ENCODE peak calls at places on chromosomes 5 and 9, in eight cellular contexts. R is activated B cell treated with CpG ODN at 0.5 μM for 24 hours, K is fibroblast of lung, T is astrocyte, Q is hepatocyte, M is OCI-LY7, E is nephron progenitor cell, W is stomach. X is an unnamed sample.

GRCh38 chr9:95062601-95063065 is 254.9 kb downstream of the FANCC start:
- DNase-seq in R (no peak), K (no peak), T (no peak), Q (no peak), M (no peak), E (no peak), W (no peak), X (no peak)

GRCh38 chr5:57175586-57175985 is 1.7 kb downstream of the GPBP1 start:
- DNase-seq in R (no peak), K (no peak), T (no peak), Q (peak), M (peak), E (peak), W (no peak), X (peak)

GRCh38 chr5:172502969-172503368 is 48.6 kb upstream of the SH3PXD2B start:
- DNase-seq in R (no peak), K (no peak), T (no peak), Q (no peak), M (peak), E (no peak), W (no peak), X (no peak)

GRCh38 chr9:108081112-108081511 is 591.5 kb upstream of the KLF4 start:
- DNase-seq in R (no peak), K (no peak), T (peak), Q (no peak), M (no peak), E (no peak), W (no peak), X (no peak)

GRCh38 chr9:2824564-2824963 is 19.3 kb downstream of the PUM3 start:
- DNase-seq in R (no peak), K (no peak), T (no peak), Q (no peak), M (no peak), E (peak), W (no peak), X (no peak)

GRCh38 chr5:157485811-157486739 is 26.1 kb downstream of the NIPAL4 start:
- DNase-seq in R (no peak), K (no peak), T (no peak), Q (no peak), M (peak), E (no peak), W (no peak), X (peak)

GRCh38 chr5:58188287-58188651 is 271.6 kb downstream of the PLK2 start:
- DNase-seq in R (no peak), K (peak), T (peak), Q (peak), M (no peak), E (no peak), W (no peak), X (no peak)

GRCh38 chr5:66171349-66172344 is 27.5 kb downstream of the SREK1 start:
- DNase-seq in R (no peak), K (peak), T (peak), Q (peak), M (peak), E (peak), W (no peak), X (peak)

GRCh38 chr5:135426102-135427082 is 20.8 kb downstream of the DCANP1 start:
- DNase-seq in R (no peak), K (peak), T (peak), Q (peak), M (peak), E (no peak), W (no peak), X (no peak)

GRCh38 chr9:129580211-129580915 is 40.5 kb downstream of the C9orf50 start:
- DNase-seq in R (no peak), K (no peak), T (no peak), Q (peak), M (peak), E (no peak), W (no peak), X (no peak)

GRCh38 chr9:79061766-79062165 is 510.0 kb upstream of the TLE4 start:
- DNase-seq in R (no peak), K (no peak), T (no peak), Q (no peak), M (no peak), E (no peak), W (no peak), X (no peak)

GRCh38 chr5:127589309-127590036 is 59.4 kb upstream of the CTXN3 start:
- DNase-seq in R (no peak), K (no peak), T (no peak), Q (no peak), M (no peak), E (no peak), W (no peak), X (no peak)

GRCh38 chr5:143016777-143017374 is 246.7 kb downstream of the ARHGAP26 start:
- DNase-seq in R (no peak), K (peak), T (peak), Q (peak), M (peak), E (no peak), W (no peak), X (no peak)

GRCh38 chr5:53418409-53418808 is 62.0 kb upstream of the FST start:
- DNase-seq in R (no peak), K (peak), T (no peak), Q (no peak), M (no peak), E (no peak), W (no peak), X (no peak)

GRCh38 chr9:137107312-137107921 is 7.1 kb downstream of the DPP7 start:
- DNase-seq in R (no peak), K (no peak), T (no peak), Q (no peak), M (no peak), E (no peak), W (no peak), X (peak)

GRCh38 chr9:37146372-37146771 is 26.0 kb downstream of the ZCCHC7 start:
- DNase-seq in R (no peak), K (no peak), T (no peak), Q (no peak), M (peak), E (no peak), W (no peak), X (no peak)

GRCh38 chr5:180670157-180670556 is 20.8 kb upstream of the FLT4 start:
- DNase-seq in R (no peak), K (no peak), T (no peak), Q (no peak), M (no peak), E (no peak), W (no peak), X (no peak)

GRCh38 chr9:131954299-131954698 is 125.4 kb downstream of the MED27 start:
- DNase-seq in R (no peak), K (no peak), T (no peak), Q (no peak), M (peak), E (no peak), W (no peak), X (no peak)

GRCh38 chr5:1000329-1000728 is 8.3 kb upstream of the NKD2 start:
- DNase-seq in R (no peak), K (no peak), T (no peak), Q (no peak), M (no peak), E (no peak), W (peak), X (no peak)

GRCh38 chr5:18305288-18305899 is 671.1 kb downstream of the TAF11L14 start:
- DNase-seq in R (no peak), K (peak), T (peak), Q (peak), M (peak), E (peak), W (no peak), X (no peak)

GRCh38 chr5:138351056-138351455 is 1.4 kb upstream of the KDM3B start:
- DNase-seq in R (no peak), K (peak), T (peak), Q (no peak), M (no peak), E (no peak), W (no peak), X (no peak)

GRCh38 chr5:168696611-168697010 is 117.4 kb upstream of the PANK3 start:
- DNase-seq in R (no peak), K (no peak), T (no peak), Q (no peak), M (no peak), E (no peak), W (no peak), X (no peak)

GRCh38 chr9:110173322-110173642 is 34.7 kb downstream of the C9orf152 start:
- DNase-seq in R (no peak), K (no peak), T (no peak), Q (no peak), M (no peak), E (no peak), W (no peak), X (no peak)

GRCh38 chr5:167378894-167379723 is 912.3 kb upstream of the WWC1 start:
- DNase-seq in R (no peak), K (no peak), T (no peak), Q (peak), M (no peak), E (no peak), W (no peak), X (no peak)

GRCh38 chr5:100780376-100780870 is 122.7 kb downstream of the ST8SIA4 start:
- DNase-seq in R (no peak), K (no peak), T (no peak), Q (no peak), M (peak), E (no peak), W (no peak), X (no peak)

GRCh38 chr5:100779669-100780375 is 123.3 kb downstream of the ST8SIA4 start:
- DNase-seq in R (no peak), K (no peak), T (no peak), Q (no peak), M (peak), E (no peak), W (no peak), X (no peak)

GRCh38 chr5:100772548-100772947 is 130.5 kb downstream of the ST8SIA4 start:
- DNase-seq in R (no peak), K (no peak), T (no peak), Q (no peak), M (no peak), E (no peak), W (no peak), X (no peak)

GRCh38 chr5:100777680-100778281 is 125.3 kb downstream of the ST8SIA4 start:
- DNase-seq in R (no peak), K (peak), T (peak), Q (peak), M (peak), E (no peak), W (no peak), X (peak)

GRCh38 chr5:100776244-100776643 is 126.8 kb downstream of the ST8SIA4 start:
- DNase-seq in R (no peak), K (peak), T (peak), Q (no peak), M (no peak), E (no peak), W (no peak), X (no peak)
- TF ChIP-seq CTCF in R (no peak), K (no peak), T (no peak), Q (no peak), M (no peak), E (no peak), W (no peak), X (no peak)

DNA sequence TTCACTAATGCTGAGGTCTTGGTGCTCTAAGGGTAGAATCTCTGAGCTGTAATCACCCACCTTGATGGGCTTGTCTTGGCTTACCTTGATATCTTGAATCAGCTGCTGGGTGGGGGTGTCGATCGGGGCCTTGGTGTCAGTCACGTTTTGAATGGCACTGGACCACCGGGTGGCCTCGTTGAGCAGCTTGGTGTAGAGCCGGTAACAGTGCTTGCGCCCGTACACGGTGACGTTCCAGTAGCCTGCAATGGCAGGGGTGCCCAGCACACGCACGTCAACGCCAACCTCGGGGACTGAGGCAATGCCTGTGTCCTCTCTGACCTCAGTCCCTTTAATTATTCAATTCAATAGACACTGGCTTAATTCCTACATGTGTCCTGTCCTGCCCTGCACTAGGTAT is 63.1 kb upstream of the RETREG1 start:
- DNase-seq in R (no peak), K (no peak), T (no peak), Q (no peak), M (no peak), E (no peak), W (no peak), X (no peak)
- TF ChIP-seq CTCF in R (no peak), K (peak), T (no peak), Q (peak), M (peak), E (no peak), W (no peak), X (no peak)

DNA sequence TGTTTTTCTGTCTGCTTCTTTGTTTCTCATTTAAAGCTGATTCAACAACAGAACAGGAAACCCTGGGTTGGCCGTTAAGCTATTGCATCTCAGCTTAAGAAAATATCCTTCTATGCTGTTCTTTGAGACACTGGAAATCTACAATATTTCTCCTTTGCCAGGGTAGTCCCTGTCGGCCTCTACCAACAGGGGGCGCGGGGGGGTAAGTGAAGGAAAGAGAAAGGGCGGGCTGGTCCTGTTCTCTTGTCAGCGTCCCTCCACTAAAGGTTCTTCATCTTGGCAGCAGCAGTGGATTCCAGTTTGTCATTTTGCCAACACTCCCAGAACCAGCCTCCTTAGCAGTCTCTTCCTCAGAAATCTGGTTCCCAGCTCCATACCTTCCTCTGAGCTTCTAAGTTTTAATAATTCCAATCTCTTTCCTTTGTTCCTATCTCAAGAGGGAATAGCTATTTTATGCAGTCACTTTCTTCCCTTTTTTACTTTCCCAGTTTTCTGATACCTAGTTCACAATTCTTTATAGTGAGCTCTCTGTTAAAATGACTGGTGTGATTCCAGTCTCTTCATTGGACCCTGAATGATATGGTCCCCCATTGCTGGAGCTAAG is 222.3 kb downstream of the GLIS3 start:
- DNase-seq in R (no peak), K (peak), T (peak), Q (peak), M (peak), E (peak), W (peak), X (peak)
- TF ChIP-seq CTCF in R (no peak), K (peak), T (peak), Q (peak), M (peak), E (peak), W (peak), X (peak)

GRCh38 chr9:124574944-124575343 is 67.7 kb upstream of the NR5A1 start:
- DNase-seq in R (no peak), K (peak), T (peak), Q (peak), M (no peak), E (no peak), W (no peak), X (no peak)
- TF ChIP-seq CTCF in R (no peak), K (no peak), T (no peak), Q (no peak), M (no peak), E (no peak), W (no peak), X (no peak)

GRCh38 chr9:91693226-91693625 is 256.8 kb downstream of the ROR2 start:
- DNase-seq in R (no peak), K (no peak), T (no peak), Q (no peak), M (no peak), E (no peak), W (no peak), X (no peak)
- TF ChIP-seq CTCF in R (no peak), K (no peak), T (no peak), Q (no peak), M (no peak), E (no peak), W (no peak), X (no peak)

GRCh38 chr9:10274983-10275382 is 337.8 kb downstream of the PTPRD start:
- DNase-seq in R (no peak), K (peak), T (no peak), Q (no peak), M (no peak), E (no peak), W (no peak), X (no peak)
- TF ChIP-seq CTCF in R (no peak), K (peak), T (peak), Q (peak), M (peak), E (no peak), W (no peak), X (no peak)

GRCh38 chr5:74641014-74641777 is 668 bp upstream of the ENC1 start:
- DNase-seq in R (peak), K (peak), T (peak), Q (peak), M (peak), E (peak), W (peak), X (peak)

GRCh38 chr5:74638776-74639537 is 1.6 kb downstream of the ENC1 start:
- DNase-seq in R (no peak), K (peak), T (peak), Q (no peak), M (peak), E (no peak), W (no peak), X (no peak)

GRCh38 chr5:74641778-74642542 is 1.4 kb upstream of the ENC1 start:
- DNase-seq in R (no peak), K (peak), T (peak), Q (peak), M (peak), E (peak), W (peak), X (peak)

GRCh38 chr5:74640450-74641013 is at the start of gene ENC1:
- DNase-seq in R (peak), K (peak), T (peak), Q (peak), M (peak), E (peak), W (peak), X (peak)

DNA sequence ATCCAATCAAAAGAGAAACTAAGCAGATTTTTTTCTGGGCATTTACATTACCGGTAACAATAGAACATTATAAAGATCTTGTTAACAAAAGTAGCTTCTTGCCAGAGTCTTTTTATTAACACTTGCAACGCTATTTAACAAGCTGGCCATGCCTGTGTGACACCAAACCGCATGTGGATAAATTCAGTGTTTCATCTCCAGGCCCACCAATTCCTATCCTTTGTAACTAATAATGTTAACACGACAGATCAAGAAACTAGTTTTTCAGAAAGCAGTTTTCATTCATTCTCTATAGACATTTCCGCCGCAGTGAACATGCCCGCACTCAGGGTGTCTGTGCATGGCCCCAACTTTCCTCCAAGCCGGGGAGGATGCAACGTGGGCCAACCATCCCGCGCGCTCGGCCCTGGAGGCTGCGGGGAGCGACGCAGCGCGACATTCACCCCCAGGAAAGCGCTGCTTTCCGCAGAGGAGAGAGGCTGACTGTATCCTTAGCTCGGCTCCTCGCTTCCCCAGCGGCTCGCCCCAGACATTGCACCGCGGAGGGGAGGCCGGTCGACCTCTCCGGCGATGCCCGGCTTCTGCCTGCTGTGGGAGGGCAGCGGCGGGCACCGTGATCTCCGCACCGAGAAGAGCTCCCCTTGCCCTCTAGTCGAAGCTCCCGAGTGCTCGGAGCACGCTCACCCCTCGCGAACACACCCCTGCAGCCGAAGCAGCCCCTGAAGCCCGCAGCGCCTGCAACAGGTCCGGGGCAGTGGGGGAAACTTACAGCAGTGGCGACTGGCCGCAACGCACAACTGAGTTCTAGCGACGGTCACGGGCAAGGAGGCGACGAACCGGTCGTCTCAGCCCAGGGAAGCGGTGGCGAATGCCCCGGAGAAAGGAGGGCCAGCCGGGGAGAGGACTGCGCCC is 734 bp downstream of the ENC1 start:
- DNase-seq in R (no peak), K (peak), T (no peak), Q (peak), M (peak), E (peak), W (peak), X (no peak)
- TF ChIP-seq CTCF in R (no peak), K (peak), T (no peak), Q (no peak), M (no peak), E (no peak), W (no peak), X (no peak)

X was measured in Peyer's patch.